ENCODE peak calls at places on chromosomes 7 and 10, in nine cellular contexts. G, U, E, S, I, H, X, J and O are unnamed samples.

GRCh38 chr10:97196213-97197029 is 10.7 kb upstream of the SLIT1 start:
- DNase-seq in G (peak; percentile 43), U (peak; percentile 58), E (peak; percentile 66), S (no peak), I (peak; percentile 77), H (peak; percentile 62), X (peak; percentile 54), J (peak; percentile 61), O (peak; percentile 80)

GRCh38 chr10:94546616-94547175 is 1.1 kb downstream of the HELLS start:
- DNase-seq in G (no peak), U (no peak), E (no peak), S (no peak), I (peak; percentile 3), H (no peak), X (peak; percentile 49), J (no peak), O (peak; percentile 6)

GRCh38 chr7:98509836-98510235 is 107.2 kb upstream of the NPTX2 start:
- DNase-seq in G (no peak), U (no peak), E (no peak), S (no peak), I (no peak), H (no peak), X (no peak), J (no peak), O (peak; percentile 19)

GRCh38 chr7:24401628-24402593 is 117.9 kb downstream of the NPY start:
- DNase-seq in G (no peak), U (no peak), E (no peak), S (peak; percentile 13), I (peak; percentile 8), H (no peak), X (peak; percentile 43), J (no peak), O (peak; percentile 56)

GRCh38 chr7:83849135-83849534 is 200.2 kb upstream of the SEMA3E start:
- DNase-seq in G (no peak), U (no peak), E (no peak), S (no peak), I (no peak), H (no peak), X (no peak), J (no peak), O (peak; percentile 91)

GRCh38 chr7:34059551-34059840 is 154.2 kb downstream of the BMPER start:
- DNase-seq in G (no peak), U (no peak), E (no peak), S (no peak), I (no peak), H (no peak), X (no peak), J (no peak), O (no peak)

GRCh38 chr7:63521-64021 is 128.8 kb upstream of the FAM20C start:
- DNase-seq in G (no peak), U (no peak), E (no peak), S (no peak), I (no peak), H (no peak), X (no peak), J (no peak), O (no peak)

GRCh38 chr7:27314111-27314510 is 71.5 kb downstream of the EVX1 start:
- DNase-seq in G (no peak), U (no peak), E (no peak), S (no peak), I (no peak), H (no peak), X (no peak), J (no peak), O (no peak)

GRCh38 chr10:59971915-59972314 is 65.6 kb upstream of the CCDC6 start:
- DNase-seq in G (no peak), U (peak; percentile 75), E (no peak), S (no peak), I (peak; percentile 7), H (peak; percentile 95), X (peak; percentile 67), J (no peak), O (no peak)

GRCh38 chr7:128835790-128836641 is 5.8 kb downstream of the FLNC start:
- DNase-seq in G (no peak), U (no peak), E (peak; percentile 11), S (no peak), I (peak; percentile 73), H (no peak), X (peak; percentile 59), J (no peak), O (peak; percentile 81)

GRCh38 chr10:94098916-94099315 is 105.2 kb downstream of the PLCE1 start:
- DNase-seq in G (no peak), U (no peak), E (no peak), S (no peak), I (no peak), H (no peak), X (no peak), J (no peak), O (no peak)

GRCh38 chr7:125256446-125256845 is 326.8 kb upstream of the POT1 start:
- DNase-seq in G (no peak), U (no peak), E (no peak), S (no peak), I (no peak), H (no peak), X (no peak), J (no peak), O (no peak)

GRCh38 chr10:124522903-124523260 is 61.3 kb downstream of the LHPP start:
- DNase-seq in G (no peak), U (peak; percentile 76), E (no peak), S (no peak), I (no peak), H (no peak), X (no peak), J (no peak), O (no peak)

GRCh38 chr7:20503278-20503677 is 112.2 kb upstream of the ABCB5 start:
- DNase-seq in G (no peak), U (no peak), E (no peak), S (no peak), I (no peak), H (no peak), X (no peak), J (no peak), O (no peak)

GRCh38 chr10:30534465-30535144 is 94.9 kb downstream of the LYZL2 start:
- DNase-seq in G (peak; percentile 53), U (peak; percentile 79), E (no peak), S (no peak), I (peak; percentile 73), H (peak; percentile 84), X (peak; percentile 72), J (peak; percentile 17), O (peak; percentile 38)

GRCh38 chr7:116354546-116355422 is 144.4 kb downstream of the TES start:
- DNase-seq in G (no peak), U (peak; percentile 32), E (no peak), S (peak; percentile 89), I (peak; percentile 86), H (peak; percentile 52), X (peak; percentile 97), J (no peak), O (peak; percentile 91)

GRCh38 chr7:116772423-116772852 is 89.9 kb upstream of the CAPZA2 start:
- DNase-seq in G (no peak), U (no peak), E (no peak), S (no peak), I (peak; percentile 22), H (no peak), X (peak; percentile 83), J (no peak), O (peak; percentile 72)

GRCh38 chr10:70562036-70562710 is 40.4 kb downstream of the PRF1 start:
- DNase-seq in G (no peak), U (no peak), E (no peak), S (no peak), I (no peak), H (peak; percentile 31), X (no peak), J (no peak), O (peak; percentile 89)

GRCh38 chr7:77184990-77185389 is 14.6 kb downstream of the FGL2 start:
- DNase-seq in G (no peak), U (no peak), E (no peak), S (no peak), I (no peak), H (no peak), X (no peak), J (no peak), O (peak; percentile 16)

GRCh38 chr7:888081-889024 is 12.0 kb downstream of the GET4 start:
- DNase-seq in G (no peak), U (no peak), E (no peak), S (no peak), I (no peak), H (no peak), X (no peak), J (no peak), O (no peak)

GRCh38 chr10:15168296-15168780 is at the start of gene NMT2:
- DNase-seq in G (peak; percentile 64), U (peak; percentile 87), E (peak; percentile 91), S (peak; percentile 58), I (peak; percentile 75), H (no peak), X (no peak), J (peak; percentile 79), O (peak; percentile 80)

GRCh38 chr7:82335927-82336326 is 107.7 kb downstream of the CACNA2D1 start:
- DNase-seq in G (no peak), U (no peak), E (no peak), S (no peak), I (no peak), H (no peak), X (peak; percentile 48), J (peak; percentile 98), O (peak; percentile 68)

GRCh38 chr7:54541941-54542618 is at the start of gene VSTM2A:
- DNase-seq in G (no peak), U (no peak), E (no peak), S (no peak), I (peak; percentile 44), H (no peak), X (peak; percentile 1), J (no peak), O (peak; percentile 17)

GRCh38 chr7:26192485-26193087 is 8.0 kb downstream of the HNRNPA2B1 start:
- DNase-seq in G (no peak), U (no peak), E (no peak), S (no peak), I (no peak), H (no peak), X (no peak), J (no peak), O (no peak)

GRCh38 chr7:151104411-151105235 is 18.3 kb downstream of the AGAP3 start:
- DNase-seq in G (no peak), U (no peak), E (no peak), S (no peak), I (peak; percentile 68), H (no peak), X (peak; percentile 92), J (no peak), O (peak; percentile 73)

GRCh38 chr7:36128448-36129047 is 24.5 kb upstream of the EEPD1 start:
- DNase-seq in G (no peak), U (peak; percentile 87), E (no peak), S (peak; percentile 78), I (peak; percentile 77), H (no peak), X (peak; percentile 94), J (peak; percentile 69), O (peak; percentile 84)

GRCh38 chr7:91325731-91326130 is 61.5 kb downstream of the FZD1 start:
- DNase-seq in G (no peak), U (no peak), E (no peak), S (no peak), I (no peak), H (no peak), X (no peak), J (no peak), O (no peak)

GRCh38 chr10:67809107-67809506 is 28.9 kb downstream of the DNAJC12 start:
- DNase-seq in G (no peak), U (no peak), E (no peak), S (no peak), I (no peak), H (no peak), X (no peak), J (no peak), O (no peak)

GRCh38 chr7:102890292-102890970 is 22.4 kb upstream of the LRRC17 start:
- DNase-seq in G (no peak), U (no peak), E (no peak), S (peak; percentile 91), I (peak; percentile 13), H (no peak), X (peak; percentile 87), J (no peak), O (peak; percentile 77)

GRCh38 chr7:73700070-73700423 is 16.6 kb downstream of the BUD23 start:
- DNase-seq in G (no peak), U (no peak), E (no peak), S (no peak), I (no peak), H (no peak), X (no peak), J (peak; percentile 39), O (no peak)

GRCh38 chr10:124388823-124389612 is 29.7 kb downstream of the OAT start:
- DNase-seq in G (peak; percentile 91), U (peak; percentile 91), E (peak; percentile 99), S (peak; percentile 62), I (peak; percentile 100), H (peak; percentile 84), X (peak; percentile 71), J (peak; percentile 75), O (peak; percentile 78)